ENCODE peak calls at places on chromosomes 16 and 17, in seven cellular contexts. T is ovary; A is pancreas; H is astrocyte of the spinal cord; S is left lung; V is CD8-positive, alpha-beta T cell; X is tibial artery. Z is an unnamed sample.

GRCh38 chr16:735982-736453 is 4.8 kb downstream of the CIAO3 start:
- DNase-seq in T (no peak), A (no peak), H (no peak), S (no peak), V (no peak), X (no peak), Z (no peak)

GRCh38 chr16:66262253-66263167 is 104.0 kb upstream of the CDH5 start:
- DNase-seq in T (peak; percentile 61), A (no peak), H (peak; percentile 65), S (peak; percentile 57), V (no peak), X (peak; percentile 74), Z (no peak)

GRCh38 chr16:79261461-79261860 is 339.1 kb downstream of the MAF start:
- DNase-seq in T (peak; percentile 46), A (no peak), H (no peak), S (no peak), V (no peak), X (no peak), Z (no peak)

GRCh38 chr16:75204410-75204758 is 2.6 kb downstream of the CTRB2 start:
- DNase-seq in T (no peak), A (peak; percentile 50), H (no peak), S (peak; percentile 23), V (no peak), X (no peak), Z (no peak)

GRCh38 chr17:49696233-49696761 is 11.5 kb downstream of the SLC35B1 start:
- DNase-seq in T (no peak), A (no peak), H (no peak), S (no peak), V (peak; percentile 34), X (no peak), Z (no peak)

GRCh38 chr17:74798239-74798707 is 22.1 kb upstream of the NAT9 start:
- DNase-seq in T (no peak), A (no peak), H (peak; percentile 14), S (no peak), V (no peak), X (no peak), Z (peak; percentile 21)

GRCh38 chr17:58352843-58353719 is 1.1 kb upstream of the SUPT4H1 start:
- DNase-seq in T (no peak), A (no peak), H (peak; percentile 39), S (peak; percentile 52), V (no peak), X (peak; percentile 82), Z (no peak)

GRCh38 chr17:79922161-79922569 is 82.9 kb upstream of the CBX4 start:
- DNase-seq in T (no peak), A (peak; percentile 47), H (no peak), S (no peak), V (no peak), X (no peak), Z (no peak)

GRCh38 chr17:76537578-76538280 is at the start of gene CYGB:
- DNase-seq in T (peak; percentile 63), A (no peak), H (no peak), S (no peak), V (no peak), X (no peak), Z (no peak)

GRCh38 chr16:30335598-30336474 is 19.3 kb downstream of the CD2BP2 start:
- DNase-seq in T (no peak), A (peak; percentile 55), H (no peak), S (peak; percentile 39), V (no peak), X (no peak), Z (no peak)

GRCh38 chr17:7056386-7056785 is 12.5 kb upstream of the SLC16A11 start:
- DNase-seq in T (no peak), A (no peak), H (peak; percentile 27), S (no peak), V (no peak), X (no peak), Z (peak; percentile 4)

GRCh38 chr17:67390646-67391480 is 13.8 kb downstream of the PITPNC1 start:
- DNase-seq in T (no peak), A (peak; percentile 71), H (peak; percentile 96), S (peak; percentile 49), V (peak; percentile 21), X (peak; percentile 69), Z (peak; percentile 90)

DNA sequence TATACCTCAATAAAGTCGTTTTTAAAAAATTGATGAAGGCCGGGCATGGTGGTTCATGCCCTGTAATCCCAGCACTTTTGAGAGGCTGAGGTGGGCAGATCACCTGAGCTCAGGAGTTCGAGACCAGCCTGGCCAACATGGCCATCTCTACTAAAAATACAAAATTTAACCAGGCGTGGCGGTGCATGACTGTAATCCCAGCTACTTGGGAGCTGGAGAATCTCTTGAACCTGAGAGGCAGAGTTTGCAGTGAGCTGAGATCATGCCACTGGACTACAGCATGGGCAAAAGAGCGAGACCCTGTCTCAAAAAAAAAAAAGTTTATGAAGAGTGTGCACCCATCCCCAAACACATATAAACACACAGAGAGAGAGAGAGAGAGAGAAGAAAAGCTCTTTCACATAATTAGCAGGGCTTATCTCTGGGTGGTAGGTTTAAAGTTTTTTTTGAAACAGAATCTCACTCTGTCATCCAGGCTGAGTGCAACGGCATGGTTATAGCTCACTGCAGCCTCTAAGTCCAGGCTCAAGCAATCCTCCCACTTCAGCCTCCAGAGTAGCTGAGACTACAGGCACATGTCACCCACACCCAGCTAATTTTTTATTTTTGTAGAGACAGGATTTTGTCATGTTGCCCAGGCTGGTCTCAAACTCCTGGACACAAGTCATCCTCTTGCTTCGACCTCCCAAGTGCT is 3.0 kb downstream of the SREBF1 start:
- DNase-seq in T (no peak), A (no peak), H (no peak), S (no peak), V (no peak), X (no peak), Z (no peak)
- H3K4me3 ChIP-seq in T (no peak overlapping the region), A (no peak overlapping the region), H (no peak overlapping the region), S (no peak overlapping the region), V (peak overlapping the region; percentile 31), X (no peak overlapping the region), Z (no peak overlapping the region)

GRCh38 chr17:781920-782731 is at the start of the genes GLOD4 and MRM3:
- DNase-seq in T (peak; percentile 97), A (peak; percentile 94), H (peak; percentile 86), S (peak; percentile 90), V (peak; percentile 91), X (peak; percentile 95), Z (peak; percentile 48)
- TF ChIP-seq CTCF in T (peak; percentile 68), A (no peak), H (no peak), S (no peak), V (no peak), X (peak; percentile 46), Z (peak; percentile 21)

GRCh38 chr17:44776628-44777393 is 18.0 kb downstream of the ADAM11 start:
- DNase-seq in T (no peak), A (no peak), H (no peak), S (no peak), V (no peak), X (no peak), Z (no peak)

GRCh38 chr17:44777394-44778348 is 18.9 kb downstream of the ADAM11 start:
- DNase-seq in T (no peak), A (no peak), H (no peak), S (no peak), V (no peak), X (no peak), Z (no peak)

GRCh38 chr17:44779211-44780025 is 20.6 kb downstream of the ADAM11 start:
- DNase-seq in T (peak; percentile 82), A (peak; percentile 82), H (peak; percentile 70), S (peak; percentile 83), V (peak; percentile 62), X (peak; percentile 86), Z (no peak)

GRCh38 chr17:44780161-44780560 is 21.4 kb downstream of the ADAM11 start:
- DNase-seq in T (no peak), A (no peak), H (no peak), S (no peak), V (no peak), X (no peak), Z (no peak)

DNA sequence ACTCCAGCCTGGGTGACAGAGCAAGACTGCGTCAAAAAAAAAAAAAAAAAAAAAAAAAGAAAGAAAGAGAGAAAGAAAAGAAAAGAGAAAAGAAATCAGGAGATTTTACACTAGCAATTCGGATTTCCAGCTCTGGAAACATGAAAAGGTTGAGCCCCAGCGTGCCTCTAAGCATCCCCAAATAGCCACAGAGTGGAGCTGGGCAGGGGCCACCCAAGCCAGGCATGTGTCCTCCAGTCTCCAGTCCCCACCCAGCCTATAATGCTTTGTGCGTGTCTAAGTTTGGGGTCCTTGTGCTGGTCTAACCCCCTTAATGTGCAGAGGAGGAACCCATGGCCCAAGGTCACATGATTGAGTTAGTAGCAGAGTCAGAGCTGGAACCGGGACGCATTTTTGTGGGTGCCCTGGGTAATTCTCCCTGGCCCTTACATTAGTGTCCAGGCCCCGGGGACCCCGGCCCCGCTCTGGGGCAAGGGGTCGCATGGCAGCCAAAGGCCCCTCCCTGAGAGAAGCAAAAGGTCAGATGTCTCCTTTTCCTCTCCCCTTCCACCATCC is 19.9 kb downstream of the ADAM11 start:
- DNase-seq in T (no peak), A (no peak), H (no peak), S (no peak), V (no peak), X (no peak), Z (no peak)
- H3K4me3 ChIP-seq in T (no peak overlapping the region), A (no peak overlapping the region), H (no peak overlapping the region), S (no peak overlapping the region), V (no peak overlapping the region), X (peak overlapping the region; percentile 35), Z (no peak overlapping the region)

DNA sequence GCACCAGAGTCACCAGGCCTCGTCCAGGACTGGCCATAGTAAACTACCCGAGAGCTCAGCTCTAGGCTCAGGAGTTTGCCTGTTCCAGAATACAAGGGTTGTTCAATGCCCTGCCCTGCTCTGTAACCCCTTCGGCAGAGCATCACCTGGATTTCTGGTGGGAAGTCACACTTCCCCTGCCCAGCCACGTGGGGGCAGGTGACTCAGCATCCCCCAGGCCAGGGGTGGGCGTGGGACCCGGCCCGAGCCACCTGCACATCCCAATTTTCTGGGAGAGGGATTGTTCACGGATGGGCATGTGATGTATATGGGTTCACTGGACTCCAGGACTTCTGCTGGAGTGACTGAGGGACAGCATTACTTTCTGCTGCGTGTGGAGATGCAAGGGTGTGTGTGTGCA is 25.8 kb downstream of the COX4I1 start:
- DNase-seq in T (no peak), A (no peak), H (no peak), S (no peak), V (no peak), X (no peak), Z (no peak)
- TF ChIP-seq CTCF in T (no peak), A (no peak), H (peak; percentile 6), S (no peak), V (no peak), X (no peak), Z (no peak)

GRCh38 chr17:78676415-78677302 is 99.5 kb upstream of the DNAH17 start:
- DNase-seq in T (no peak), A (no peak), H (no peak), S (peak; percentile 22), V (no peak), X (no peak), Z (no peak)
- H3K4me3 ChIP-seq in T (no peak overlapping the region), A (no peak overlapping the region), H (no peak overlapping the region), S (no peak overlapping the region), V (no peak overlapping the region), X (no peak overlapping the region), Z (no peak overlapping the region)

GRCh38 chr17:53499277-53499676 is 323.4 kb upstream of the KIF2B start:
- DNase-seq in T (no peak), A (no peak), H (no peak), S (no peak), V (no peak), X (no peak), Z (no peak)

GRCh38 chr17:53490447-53490968 is 332.2 kb upstream of the KIF2B start:
- DNase-seq in T (no peak), A (no peak), H (no peak), S (no peak), V (no peak), X (no peak), Z (no peak)

GRCh38 chr17:53492532-53492931 is 330.2 kb upstream of the KIF2B start:
- DNase-seq in T (no peak), A (no peak), H (no peak), S (no peak), V (no peak), X (no peak), Z (no peak)

GRCh38 chr17:53496356-53496755 is 326.4 kb upstream of the KIF2B start:
- DNase-seq in T (no peak), A (no peak), H (no peak), S (no peak), V (no peak), X (no peak), Z (no peak)
- TF ChIP-seq CTCF in T (no peak), A (no peak), H (no peak), S (no peak), V (no peak), X (no peak), Z (no peak)